ENCODE peak calls at places on chromosomes 4 and X, in six cellular contexts. One of them, this sample, is unnamed.

GRCh38 chr4:8314691-8315255 is 45.2 kb downstream of the HTRA3 start:
- DNase-seq in left lung: no peak
- DNase-seq in activated gamma-delta T cell treated with Interleukin-2 at 50 U/mL for 16 hours: no peak
- DNase-seq in T-helper 1 cell: no peak
- DNase-seq in stimulated activated CD8-positive, alpha-beta memory T cell treated with anti-CD3 and anti-CD28 coated beads, Interleukin-7, amount 100 ng/mL, for 24 hours: no peak
- DNase-seq in CD8-positive, alpha-beta T cell: no peak
- DNase-seq in this sample: no peak

GRCh38 chrX:57156397-57157049 is 19.3 kb upstream of the SPIN2A start:
- DNase-seq in left lung: no peak
- DNase-seq in stimulated activated CD8-positive, alpha-beta memory T cell treated with anti-CD3 and anti-CD28 coated beads, Interleukin-7, amount 100 ng/mL, for 24 hours: no peak
- DNase-seq in activated gamma-delta T cell treated with Interleukin-2 at 50 U/mL for 16 hours: no peak
- DNase-seq in CD8-positive, alpha-beta T cell: no peak
- DNase-seq in T-helper 1 cell: no peak
- DNase-seq in this sample: peak; percentile 59

GRCh38 chr4:107351196-107351595 is 315.1 kb upstream of the DKK2 start:
- DNase-seq in left lung: no peak
- DNase-seq in CD8-positive, alpha-beta T cell: no peak
- DNase-seq in activated gamma-delta T cell treated with Interleukin-2 at 50 U/mL for 16 hours: no peak
- DNase-seq in T-helper 1 cell: no peak
- DNase-seq in stimulated activated CD8-positive, alpha-beta memory T cell treated with anti-CD3 and anti-CD28 coated beads, Interleukin-7, amount 100 ng/mL, for 24 hours: no peak
- DNase-seq in this sample: no peak

GRCh38 chr4:129474698-129475097 is 378.7 kb downstream of the C4orf33 start:
- DNase-seq in activated gamma-delta T cell treated with Interleukin-2 at 50 U/mL for 16 hours: no peak
- DNase-seq in stimulated activated CD8-positive, alpha-beta memory T cell treated with anti-CD3 and anti-CD28 coated beads, Interleukin-7, amount 100 ng/mL, for 24 hours: no peak
- DNase-seq in CD8-positive, alpha-beta T cell: no peak
- DNase-seq in T-helper 1 cell: no peak
- DNase-seq in left lung: no peak
- DNase-seq in this sample: no peak

GRCh38 chr4:119286377-119287002 is 35.4 kb downstream of the FABP2 start:
- DNase-seq in activated gamma-delta T cell treated with Interleukin-2 at 50 U/mL for 16 hours: peak; percentile 20
- DNase-seq in left lung: no peak
- DNase-seq in T-helper 1 cell: no peak
- DNase-seq in stimulated activated CD8-positive, alpha-beta memory T cell treated with anti-CD3 and anti-CD28 coated beads, Interleukin-7, amount 100 ng/mL, for 24 hours: no peak
- DNase-seq in CD8-positive, alpha-beta T cell: peak; percentile 34
- DNase-seq in this sample: peak; percentile 68

GRCh38 chr4:128810331-128810870 is 901 bp downstream of the JADE1 start:
- DNase-seq in activated gamma-delta T cell treated with Interleukin-2 at 50 U/mL for 16 hours: peak; percentile 13
- DNase-seq in CD8-positive, alpha-beta T cell: peak; percentile 22
- DNase-seq in stimulated activated CD8-positive, alpha-beta memory T cell treated with anti-CD3 and anti-CD28 coated beads, Interleukin-7, amount 100 ng/mL, for 24 hours: no peak
- DNase-seq in T-helper 1 cell: no peak
- DNase-seq in left lung: no peak
- DNase-seq in this sample: peak; percentile 76

GRCh38 chr4:55407119-55407518 is 11.4 kb downstream of the TMEM165 start:
- DNase-seq in activated gamma-delta T cell treated with Interleukin-2 at 50 U/mL for 16 hours: no peak
- DNase-seq in stimulated activated CD8-positive, alpha-beta memory T cell treated with anti-CD3 and anti-CD28 coated beads, Interleukin-7, amount 100 ng/mL, for 24 hours: no peak
- DNase-seq in left lung: no peak
- DNase-seq in CD8-positive, alpha-beta T cell: no peak
- DNase-seq in T-helper 1 cell: no peak
- DNase-seq in this sample: no peak

GRCh38 chrX:144388738-144389137 is 504.9 kb downstream of the UBE2NL start:
- DNase-seq in left lung: no peak
- DNase-seq in stimulated activated CD8-positive, alpha-beta memory T cell treated with anti-CD3 and anti-CD28 coated beads, Interleukin-7, amount 100 ng/mL, for 24 hours: no peak
- DNase-seq in T-helper 1 cell: no peak
- DNase-seq in CD8-positive, alpha-beta T cell: no peak
- DNase-seq in activated gamma-delta T cell treated with Interleukin-2 at 50 U/mL for 16 hours: no peak
- DNase-seq in this sample: no peak

GRCh38 chrX:118179161-118179560 is 62.6 kb upstream of the KLHL13 start:
- DNase-seq in CD8-positive, alpha-beta T cell: no peak
- DNase-seq in T-helper 1 cell: no peak
- DNase-seq in activated gamma-delta T cell treated with Interleukin-2 at 50 U/mL for 16 hours: no peak
- DNase-seq in left lung: no peak
- DNase-seq in stimulated activated CD8-positive, alpha-beta memory T cell treated with anti-CD3 and anti-CD28 coated beads, Interleukin-7, amount 100 ng/mL, for 24 hours: no peak
- DNase-seq in this sample: no peak

GRCh38 chr4:114349543-114350175 is 248.9 kb upstream of the UGT8 start:
- DNase-seq in left lung: no peak
- DNase-seq in activated gamma-delta T cell treated with Interleukin-2 at 50 U/mL for 16 hours: no peak
- DNase-seq in stimulated activated CD8-positive, alpha-beta memory T cell treated with anti-CD3 and anti-CD28 coated beads, Interleukin-7, amount 100 ng/mL, for 24 hours: no peak
- DNase-seq in CD8-positive, alpha-beta T cell: no peak
- DNase-seq in T-helper 1 cell: no peak
- DNase-seq in this sample: no peak

GRCh38 chrX:8272846-8273245 is 101.8 kb upstream of the VCX2 start:
- DNase-seq in activated gamma-delta T cell treated with Interleukin-2 at 50 U/mL for 16 hours: no peak
- DNase-seq in stimulated activated CD8-positive, alpha-beta memory T cell treated with anti-CD3 and anti-CD28 coated beads, Interleukin-7, amount 100 ng/mL, for 24 hours: no peak
- DNase-seq in T-helper 1 cell: no peak
- DNase-seq in CD8-positive, alpha-beta T cell: no peak
- DNase-seq in left lung: no peak
- DNase-seq in this sample: no peak

GRCh38 chr4:101418055-101418454 is 70.7 kb upstream of the PPP3CA start:
- DNase-seq in left lung: no peak
- DNase-seq in CD8-positive, alpha-beta T cell: peak; percentile 41
- DNase-seq in activated gamma-delta T cell treated with Interleukin-2 at 50 U/mL for 16 hours: peak; percentile 53
- DNase-seq in stimulated activated CD8-positive, alpha-beta memory T cell treated with anti-CD3 and anti-CD28 coated beads, Interleukin-7, amount 100 ng/mL, for 24 hours: no peak
- DNase-seq in T-helper 1 cell: peak; percentile 19
- DNase-seq in this sample: peak; percentile 20

GRCh38 chr4:139988863-139989765 is 164.9 kb downstream of the MAML3 start:
- DNase-seq in T-helper 1 cell: no peak
- DNase-seq in CD8-positive, alpha-beta T cell: no peak
- DNase-seq in stimulated activated CD8-positive, alpha-beta memory T cell treated with anti-CD3 and anti-CD28 coated beads, Interleukin-7, amount 100 ng/mL, for 24 hours: peak; percentile 6
- DNase-seq in activated gamma-delta T cell treated with Interleukin-2 at 50 U/mL for 16 hours: no peak
- DNase-seq in left lung: no peak
- DNase-seq in this sample: peak; percentile 17

GRCh38 chr4:119300388-119301131 is 21.4 kb downstream of the FABP2 start:
- DNase-seq in CD8-positive, alpha-beta T cell: peak; percentile 89
- DNase-seq in T-helper 1 cell: peak; percentile 86
- DNase-seq in left lung: peak; percentile 99
- DNase-seq in activated gamma-delta T cell treated with Interleukin-2 at 50 U/mL for 16 hours: peak; percentile 87
- DNase-seq in stimulated activated CD8-positive, alpha-beta memory T cell treated with anti-CD3 and anti-CD28 coated beads, Interleukin-7, amount 100 ng/mL, for 24 hours: peak; percentile 82
- DNase-seq in this sample: peak; percentile 97

GRCh38 chrX:43446752-43447151 is 209.3 kb upstream of the MAOA start:
- DNase-seq in activated gamma-delta T cell treated with Interleukin-2 at 50 U/mL for 16 hours: no peak
- DNase-seq in left lung: no peak
- DNase-seq in CD8-positive, alpha-beta T cell: no peak
- DNase-seq in T-helper 1 cell: no peak
- DNase-seq in stimulated activated CD8-positive, alpha-beta memory T cell treated with anti-CD3 and anti-CD28 coated beads, Interleukin-7, amount 100 ng/mL, for 24 hours: no peak
- DNase-seq in this sample: no peak

GRCh38 chr4:155444695-155445094 is 67.9 kb upstream of the MAP9 start:
- DNase-seq in left lung: no peak
- DNase-seq in CD8-positive, alpha-beta T cell: no peak
- DNase-seq in stimulated activated CD8-positive, alpha-beta memory T cell treated with anti-CD3 and anti-CD28 coated beads, Interleukin-7, amount 100 ng/mL, for 24 hours: no peak
- DNase-seq in activated gamma-delta T cell treated with Interleukin-2 at 50 U/mL for 16 hours: no peak
- DNase-seq in T-helper 1 cell: no peak
- DNase-seq in this sample: peak; percentile 48

GRCh38 chr4:86482851-86483490 is 111.1 kb upstream of the PTPN13 start:
- DNase-seq in T-helper 1 cell: no peak
- DNase-seq in left lung: no peak
- DNase-seq in stimulated activated CD8-positive, alpha-beta memory T cell treated with anti-CD3 and anti-CD28 coated beads, Interleukin-7, amount 100 ng/mL, for 24 hours: no peak
- DNase-seq in CD8-positive, alpha-beta T cell: no peak
- DNase-seq in activated gamma-delta T cell treated with Interleukin-2 at 50 U/mL for 16 hours: no peak
- DNase-seq in this sample: peak; percentile 61

GRCh38 chr4:17544205-17544604 is 29.2 kb downstream of the CLRN2 start:
- DNase-seq in CD8-positive, alpha-beta T cell: no peak
- DNase-seq in left lung: no peak
- DNase-seq in stimulated activated CD8-positive, alpha-beta memory T cell treated with anti-CD3 and anti-CD28 coated beads, Interleukin-7, amount 100 ng/mL, for 24 hours: no peak
- DNase-seq in activated gamma-delta T cell treated with Interleukin-2 at 50 U/mL for 16 hours: no peak
- DNase-seq in T-helper 1 cell: no peak
- DNase-seq in this sample: no peak

GRCh38 chr4:86891785-86892638 is at the start of gene C4orf36:
- DNase-seq in stimulated activated CD8-positive, alpha-beta memory T cell treated with anti-CD3 and anti-CD28 coated beads, Interleukin-7, amount 100 ng/mL, for 24 hours: no peak
- DNase-seq in CD8-positive, alpha-beta T cell: peak; percentile 11
- DNase-seq in left lung: peak; percentile 93
- DNase-seq in activated gamma-delta T cell treated with Interleukin-2 at 50 U/mL for 16 hours: no peak
- DNase-seq in T-helper 1 cell: no peak
- DNase-seq in this sample: peak; percentile 92

GRCh38 chr4:108168672-108169562 is at the start of gene LEF1:
- DNase-seq in left lung: peak; percentile 83
- DNase-seq in activated gamma-delta T cell treated with Interleukin-2 at 50 U/mL for 16 hours: peak; percentile 64
- DNase-seq in CD8-positive, alpha-beta T cell: peak; percentile 78
- DNase-seq in stimulated activated CD8-positive, alpha-beta memory T cell treated with anti-CD3 and anti-CD28 coated beads, Interleukin-7, amount 100 ng/mL, for 24 hours: no peak
- DNase-seq in T-helper 1 cell: peak; percentile 48
- DNase-seq in this sample: peak; percentile 97

GRCh38 chr4:4614925-4615678 is 73.3 kb upstream of the STX18 start:
- DNase-seq in T-helper 1 cell: no peak
- DNase-seq in CD8-positive, alpha-beta T cell: no peak
- DNase-seq in activated gamma-delta T cell treated with Interleukin-2 at 50 U/mL for 16 hours: no peak
- DNase-seq in left lung: no peak
- DNase-seq in stimulated activated CD8-positive, alpha-beta memory T cell treated with anti-CD3 and anti-CD28 coated beads, Interleukin-7, amount 100 ng/mL, for 24 hours: no peak
- DNase-seq in this sample: peak; percentile 11